ENCODE peak calls at places on chromosomes 2 and 18, in eight cellular contexts. V is pancreas; U is CD4-positive, alpha-beta memory T cell; B is H1; P is neural progenitor cell; T is HAP-1; Y is brain microvascular endothelial cell; Z is adrenal gland. Q is an unnamed sample.
A peak's percentile ranks its signal among the peaks of the same experiment; 100 is the strongest.

GRCh38 chr2:219247678-219248642 is 2.7 kb downstream of the STK16 start:
- DNase-seq in U (peak; percentile 86), V (no peak), T (no peak), P (no peak), Y (no peak), B (no peak), Z (no peak), Q (no peak)

GRCh38 chr18:57466745-57467144 is 31.6 kb downstream of the ONECUT2 start:
- DNase-seq in Y (no peak), Z (no peak), B (no peak), V (no peak), U (no peak), P (no peak), T (no peak), Q (no peak)

GRCh38 chr2:173359231-173359630 is 4.6 kb downstream of the CDCA7 start:
- DNase-seq in Y (no peak), T (no peak), B (no peak), Z (no peak), V (no peak), U (no peak), P (no peak), Q (no peak)

GRCh38 chr2:234565201-234565600 is 68.3 kb upstream of the ARL4C start:
- DNase-seq in Z (no peak), U (no peak), T (no peak), B (no peak), Y (no peak), V (no peak), P (no peak), Q (peak; percentile 35)

GRCh38 chr2:240437861-240438809 is 2.7 kb downstream of the GPC1 start:
- DNase-seq in V (no peak), T (peak; percentile 80), Z (peak; percentile 80), Y (no peak), B (peak; percentile 86), U (peak; percentile 62), P (peak; percentile 86), Q (peak; percentile 89)

GRCh38 chr2:24721470-24721869 is 71.7 kb downstream of the PTRHD1 start:
- DNase-seq in V (peak; percentile 84), T (no peak), B (no peak), Y (peak; percentile 75), Z (peak; percentile 82), U (no peak), P (peak; percentile 34), Q (peak; percentile 95)

GRCh38 chr2:144998435-144998834 is 478.5 kb upstream of the ZEB2 start:
- DNase-seq in Y (no peak), U (no peak), T (no peak), P (no peak), V (no peak), Z (no peak), B (no peak), Q (no peak)

GRCh38 chr2:233072838-233073237 is 12.7 kb downstream of the INPP5D start:
- DNase-seq in Y (no peak), V (no peak), Z (no peak), B (no peak), T (no peak), P (no peak), U (no peak), Q (no peak)

GRCh38 chr18:54260376-54261072 is 8.8 kb upstream of the POLI start:
- DNase-seq in T (no peak), Z (no peak), V (no peak), P (no peak), U (no peak), B (no peak), Y (no peak), Q (no peak)

GRCh38 chr2:29033172-29033571 is 41.2 kb downstream of the PCARE start:
- DNase-seq in U (no peak), V (no peak), B (no peak), Z (no peak), T (peak; percentile 79), P (peak; percentile 57), Y (no peak), Q (peak; percentile 17)

GRCh38 chr2:157256621-157257020 is 884 bp upstream of the GALNT5 start:
- DNase-seq in P (no peak), T (no peak), Y (no peak), U (no peak), B (no peak), V (no peak), Z (no peak), Q (no peak)

GRCh38 chr2:62197017-62197586 is 1.2 kb downstream of the B3GNT2 start:
- DNase-seq in Z (no peak), P (peak; percentile 40), Y (no peak), V (peak; percentile 37), U (peak; percentile 37), T (peak; percentile 38), B (no peak), Q (peak; percentile 51)

GRCh38 chr2:50444286-50444685 is 587.6 kb downstream of the NRXN1 start:
- DNase-seq in V (no peak), P (no peak), Z (no peak), T (peak; percentile 22), U (no peak), Y (no peak), B (no peak), Q (no peak)

GRCh38 chr2:107001964-107002696 is 116.2 kb upstream of the ST6GAL2 start:
- DNase-seq in T (no peak), B (no peak), U (no peak), P (no peak), V (no peak), Z (no peak), Y (peak; percentile 76), Q (peak; percentile 51)

GRCh38 chr18:70453058-70453775 is 164.4 kb downstream of the SOCS6 start:
- DNase-seq in B (no peak), P (no peak), Y (no peak), U (no peak), V (no peak), T (no peak), Z (no peak), Q (no peak)

GRCh38 chr2:233209117-233209977 is 42.1 kb upstream of the ATG16L1 start:
- DNase-seq in P (peak; percentile 30), V (no peak), U (no peak), Y (no peak), Z (no peak), B (no peak), T (peak; percentile 57), Q (no peak)

GRCh38 chr2:75155115-75155514 is 44.2 kb downstream of the TACR1 start:
- DNase-seq in V (no peak), T (no peak), P (no peak), Y (no peak), Z (no peak), B (no peak), U (no peak), Q (peak; percentile 39)

GRCh38 chr2:19078709-19079108 is 279.7 kb downstream of the OSR1 start:
- DNase-seq in U (no peak), V (no peak), B (no peak), Y (no peak), Z (no peak), T (no peak), P (no peak), Q (no peak)

GRCh38 chr2:227163445-227163997 is 484 bp downstream of the COL4A4 start:
- DNase-seq in P (peak; percentile 19), U (no peak), V (no peak), Y (no peak), Z (peak; percentile 42), B (no peak), T (peak; percentile 22), Q (no peak)
- H3K4me3 ChIP-seq in P (peak overlapping the region; percentile 71), U (no peak overlapping the region), V (peak overlapping the region; percentile 79), Y (peak overlapping the region; percentile 56), Z (peak overlapping the region; percentile 49), B (peak overlapping the region; percentile 55), T (peak overlapping the region; percentile 61), Q (peak overlapping the region; percentile 77)

GRCh38 chr2:208406474-208407451 is at the start of gene PTH2R:
- DNase-seq in V (peak; percentile 33), P (peak; percentile 67), U (no peak), Z (no peak), B (peak; percentile 65), Y (no peak), T (no peak), Q (no peak)
- H3K27me3 ChIP-seq in V (no peaks in the 10 kb centered on the region), P (peaks cover 50% of the 10 kb centered on the region), U (peaks cover 12% of the 10 kb centered on the region), Z (peaks cover 42% of the 10 kb centered on the region), B (peaks cover 5% of the 10 kb centered on the region), Y (peaks cover 24% of the 10 kb centered on the region), T (peaks cover 78% of the 10 kb centered on the region), Q (peaks cover 52% of the 10 kb centered on the region)

GRCh38 chr2:82879803-82880202 is 1579.3 kb downstream of the SUCLG1 start:
- DNase-seq in U (no peak), T (no peak), B (no peak), Z (no peak), V (no peak), Y (no peak), P (no peak), Q (no peak)
- H3K4me3 ChIP-seq in U (no peak overlapping the region), T (no peak overlapping the region), B (no peak overlapping the region), Z (no peak overlapping the region), V (no peak overlapping the region), Y (no peak overlapping the region), P (no peak overlapping the region), Q (no peak overlapping the region)

DNA sequence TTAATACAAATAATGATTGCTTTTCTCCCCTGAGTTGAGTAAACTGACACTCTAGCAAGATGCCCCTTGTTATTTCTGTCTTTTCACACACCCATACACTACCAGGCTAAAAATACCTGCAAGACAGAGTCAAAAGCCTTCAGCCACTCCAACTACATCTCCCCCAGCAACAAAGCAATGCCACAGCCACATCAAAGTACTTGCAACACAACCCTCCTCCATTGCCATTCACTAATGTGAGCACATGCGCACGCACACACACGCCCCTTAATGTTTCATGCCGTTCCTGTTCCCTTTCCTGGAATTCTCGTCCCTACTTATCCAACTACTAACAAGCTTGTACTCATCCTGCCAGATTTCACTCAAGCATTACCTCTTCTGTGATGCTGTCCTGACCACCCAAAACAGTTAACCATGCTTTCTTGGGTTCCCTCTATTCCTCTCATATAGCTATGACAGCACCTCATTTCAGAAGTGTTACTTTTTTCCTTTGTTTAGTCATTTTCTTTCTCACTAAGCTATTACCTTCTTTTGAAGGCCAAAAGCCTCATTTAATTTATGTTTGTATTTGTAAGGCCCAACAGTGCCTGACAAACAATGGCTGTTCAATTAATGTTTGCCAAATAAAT is 29.6 kb downstream of the SLC25A12 start:
- DNase-seq in B (no peak), P (no peak), V (no peak), Y (no peak), T (no peak), U (no peak), Z (no peak), Q (no peak)
- H3K27me3 ChIP-seq in B (no peaks in the 10 kb centered on the region), P (no peaks in the 10 kb centered on the region), V (no peaks in the 10 kb centered on the region), Y (no peaks in the 10 kb centered on the region), T (no peaks in the 10 kb centered on the region), U (no peaks in the 10 kb centered on the region), Z (no peaks in the 10 kb centered on the region), Q (no peaks in the 10 kb centered on the region)

GRCh38 chr2:180983468-180984388 is 3.3 kb downstream of the UBE2E3 start:
- DNase-seq in B (no peak), T (peak; percentile 68), Y (peak; percentile 58), Z (no peak), V (peak; percentile 28), U (peak; percentile 34), P (peak; percentile 72), Q (peak; percentile 80)
- H3K4me3 ChIP-seq in B (no peak overlapping the region), T (peak overlapping the region; percentile 61), Y (peak overlapping the region; percentile 29), Z (no peak overlapping the region), V (peak overlapping the region; percentile 17), U (no peak overlapping the region), P (peak overlapping the region; percentile 76), Q (peak overlapping the region; percentile 86)

GRCh38 chr2:26692814-26693286 is 328 bp downstream of the KCNK3 start:
- DNase-seq in V (no peak), U (no peak), Y (no peak), B (no peak), T (peak; percentile 32), Z (no peak), P (no peak), Q (peak; percentile 60)
- H3K27me3 ChIP-seq in V (no peaks in the 10 kb centered on the region), U (peaks cover 13% of the 10 kb centered on the region), Y (peaks cover 49% of the 10 kb centered on the region), B (peaks cover 25% of the 10 kb centered on the region), T (peaks cover 51% of the 10 kb centered on the region), Z (no peaks in the 10 kb centered on the region), P (peaks cover 94% of the 10 kb centered on the region), Q (peaks cover 42% of the 10 kb centered on the region)

Q was measured in adipocyte.